ENCODE peak calls at places on chromosomes 11 and 22, in four cellular contexts. T is stomach, V is transverse colon, D is upper lobe of left lung. M is an unnamed sample.

GRCh38 chr11:73999581-74000306 is 9.1 kb downstream of the UCP3 start:
- DNase-seq in V (no peak), D (peak; percentile 10), T (no peak), M (peak; percentile 67)

GRCh38 chr11:99015634-99016454 is 4.9 kb upstream of the CNTN5 start:
- DNase-seq in D (no peak), T (no peak), V (no peak), M (no peak)

GRCh38 chr11:14189874-14190273 is 169.1 kb downstream of the RRAS2 start:
- DNase-seq in T (no peak), V (peak; percentile 19), D (peak; percentile 81), M (peak; percentile 89)

GRCh38 chr11:67299471-67300191 is 3.7 kb upstream of the SSH3 start:
- DNase-seq in D (no peak), T (no peak), V (no peak), M (no peak)

GRCh38 chr11:130202818-130203671 is 43.5 kb downstream of the ST14 start:
- DNase-seq in D (no peak), T (no peak), V (no peak), M (no peak)

GRCh38 chr11:115153135-115153534 is 351.1 kb downstream of the CADM1 start:
- DNase-seq in T (no peak), V (no peak), D (no peak), M (no peak)

GRCh38 chr22:25622011-25622410 is 57.5 kb downstream of the GRK3 start:
- DNase-seq in T (no peak), D (no peak), V (no peak), M (no peak)

GRCh38 chr11:117921893-117922292 is 7.3 kb downstream of the TMPRSS13 start:
- DNase-seq in V (no peak), T (no peak), D (no peak), M (no peak)

GRCh38 chr11:126332221-126332711 is 23.2 kb upstream of the ST3GAL4 start:
- DNase-seq in V (no peak), T (no peak), D (no peak), M (no peak)

GRCh38 chr11:100730266-100730665 is 43.2 kb downstream of the ARHGAP42 start:
- DNase-seq in V (no peak), D (no peak), T (no peak), M (no peak)

GRCh38 chr11:119144825-119145476 is 3.9 kb upstream of the ABCG4 start:
- DNase-seq in V (peak; percentile 76), T (peak; percentile 69), D (peak; percentile 37), M (peak; percentile 45)

GRCh38 chr11:36512016-36512415 is 1.9 kb upstream of the TRAF6 start:
- DNase-seq in T (no peak), D (no peak), V (no peak), M (no peak)

GRCh38 chr11:119745776-119746535 is 17.0 kb upstream of the NECTIN1 start:
- DNase-seq in T (no peak), V (no peak), D (no peak), M (no peak)

GRCh38 chr11:100632970-100633452 is 54.1 kb upstream of the ARHGAP42 start:
- DNase-seq in D (peak; percentile 61), V (peak; percentile 56), T (peak; percentile 88), M (peak; percentile 91)

GRCh38 chr11:130555251-130555841 is 106.9 kb downstream of the ADAMTS15 start:
- DNase-seq in V (no peak), T (peak; percentile 79), D (no peak), M (peak; percentile 90)

GRCh38 chr11:26623076-26623666 is 51.1 kb upstream of the MUC15 start:
- DNase-seq in D (no peak), T (no peak), V (no peak), M (no peak)

GRCh38 chr22:25201557-25202273 is 2.1 kb downstream of the CRYBB3 start:
- DNase-seq in T (no peak), D (no peak), V (no peak), M (no peak)

GRCh38 chr11:109859325-109859724 is 233.9 kb upstream of the ZC3H12C start:
- DNase-seq in D (no peak), V (no peak), T (no peak), M (no peak)

GRCh38 chr22:37231406-37232139 is 12.5 kb downstream of the RAC2 start:
- DNase-seq in T (no peak), D (no peak), V (peak; percentile 7), M (no peak)

GRCh38 chr11:87719311-87720073 is 455.8 kb downstream of the RAB38 start:
- DNase-seq in V (no peak), T (no peak), D (no peak), M (no peak)

GRCh38 chr11:69887841-69888670 is 68.8 kb upstream of the FGF3 start:
- DNase-seq in D (no peak), V (no peak), T (no peak), M (no peak)

GRCh38 chr11:116837231-116838091 is at the start of gene APOA1:
- DNase-seq in D (no peak), T (no peak), V (no peak), M (no peak)

GRCh38 chr11:119057000-119057769 is at the start of gene HYOU1:
- DNase-seq in T (peak; percentile 99), V (peak; percentile 99), D (peak; percentile 99), M (peak; percentile 96)

GRCh38 chr11:123388640-123389039 is 41.4 kb upstream of the GRAMD1B start:
- DNase-seq in V (no peak), T (no peak), D (no peak), M (no peak)

GRCh38 chr11:27215471-27216267 is 147.3 kb downstream of the CCDC34 start:
- DNase-seq in D (peak; percentile 79), T (peak; percentile 33), V (no peak), M (no peak)

GRCh38 chr11:94854770-94855633 is 86.8 kb downstream of the AMOTL1 start:
- DNase-seq in D (peak; percentile 73), V (no peak), T (no peak), M (no peak)

GRCh38 chr22:37790234-37790633 is 17.5 kb upstream of the GCAT start:
- DNase-seq in V (no peak), T (no peak), D (no peak), M (no peak)

GRCh38 chr11:131504199-131504949 is 134.0 kb downstream of the NTM start:
- DNase-seq in T (peak; percentile 40), D (no peak), V (no peak), M (no peak)

GRCh38 chr11:23112390-23112789 is 252.1 kb upstream of the CCDC179 start:
- DNase-seq in D (no peak), V (no peak), T (no peak), M (no peak)

GRCh38 chr11:14544611-14545010 is 24.4 kb upstream of the PSMA1 start:
- DNase-seq in V (no peak), T (no peak), D (no peak), M (no peak)

GRCh38 chr11:55707029-55707428 is 45.0 kb downstream of the OR4C6 start:
- DNase-seq in V (no peak), T (no peak), D (no peak), M (no peak)

GRCh38 chr11:134120921-134121526 is 52.2 kb downstream of the JAM3 start:
- DNase-seq in T (no peak), V (no peak), D (no peak), M (no peak)

GRCh38 chr11:7252683-7253213 is 1.0 kb downstream of the SYT9 start:
- DNase-seq in V (no peak), T (no peak), D (no peak), M (no peak)
- H3K4me3 ChIP-seq in V (peak overlapping the region; percentile 30), T (peak overlapping the region; percentile 61), D (no peak overlapping the region), M (peak overlapping the region; percentile 10)

GRCh38 chr11:113774174-113774503 is 647 bp upstream of the ZW10 start:
- DNase-seq in D (no peak), T (no peak), V (no peak), M (no peak)

GRCh38 chr11:113779496-113779895 is at the start of gene CLDN25:
- DNase-seq in V (no peak), T (no peak), D (no peak), M (no peak)

GRCh38 chr11:113781682-113782081 is 2.1 kb downstream of the CLDN25 start:
- DNase-seq in T (no peak), V (no peak), D (no peak), M (no peak)

GRCh38 chr11:113782134-113782533 is 2.5 kb downstream of the CLDN25 start:
- DNase-seq in D (no peak), T (no peak), V (no peak), M (no peak)

GRCh38 chr11:113778111-113778910 is 1.3 kb upstream of the CLDN25 start:
- DNase-seq in T (peak; percentile 51), V (no peak), D (no peak), M (no peak)
- TF ChIP-seq CTCF in T (no peak), V (no peak), D (no peak), M (no peak)

GRCh38 chr11:121281609-121282164 is 10.9 kb upstream of the SC5D start:
- DNase-seq in V (no peak), T (no peak), D (no peak), M (no peak)

GRCh38 chr11:121282376-121282775 is 10.2 kb upstream of the SC5D start:
- DNase-seq in T (no peak), D (no peak), V (no peak), M (no peak)

GRCh38 chr11:121282886-121283502 is 9.6 kb upstream of the SC5D start:
- DNase-seq in D (no peak), V (no peak), T (no peak), M (no peak)
- TF ChIP-seq POLR2A in D (no peak), V (no peak), T (no peak), M (no peak)

GRCh38 chr11:104011031-104011430 is 25.4 kb upstream of the DDI1 start:
- DNase-seq in V (no peak), D (no peak), T (no peak), M (no peak)
- H3K4me3 ChIP-seq in V (no peak overlapping the region), D (no peak overlapping the region), T (no peak overlapping the region), M (no peak overlapping the region)

DNA sequence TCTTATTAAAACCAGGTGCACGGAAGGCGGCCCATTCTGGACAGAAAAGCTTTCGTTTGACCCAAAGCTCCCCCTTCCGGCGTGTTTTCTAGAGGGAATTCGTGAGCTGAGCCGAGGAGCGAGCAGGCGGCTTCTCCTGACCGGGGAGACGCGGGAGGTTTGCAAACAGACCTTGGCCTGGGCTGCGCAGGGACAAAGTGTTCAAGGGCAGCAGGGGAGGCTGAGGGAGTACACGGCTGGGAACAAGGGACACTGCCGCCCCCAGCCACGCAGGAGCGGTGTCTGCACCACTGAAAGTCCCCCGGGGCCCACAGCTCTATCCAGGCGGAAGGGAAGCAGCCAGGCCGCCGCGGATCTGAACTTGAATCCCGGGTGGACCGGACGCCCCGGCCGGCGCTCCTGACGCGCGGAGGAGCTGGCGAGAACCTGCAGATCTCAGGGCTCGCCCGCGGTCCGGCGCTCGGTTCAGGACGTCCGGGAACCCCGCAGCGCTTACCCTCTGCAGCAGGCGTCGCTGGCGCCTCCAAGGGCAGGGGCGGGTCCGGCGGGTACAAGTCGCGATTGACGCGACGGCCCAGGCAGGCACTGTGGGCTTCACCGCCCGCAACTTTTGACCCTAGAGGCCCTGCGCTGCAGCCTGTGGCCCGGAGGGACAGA is 101.9 kb downstream of the WT1 start:
- DNase-seq in D (peak; percentile 63), T (peak; percentile 63), V (peak; percentile 55), M (peak; percentile 86)
- TF ChIP-seq CTCF in D (no peak), T (peak; percentile 15), V (peak; percentile 25), M (no peak)

M was measured in lower leg skin.